ENCODE peak calls at places on chromosomes 1 and 21, in eight cellular contexts. M, L, P, I, S, Q, Z and H are unnamed samples.

GRCh38 chr1:157045251-157046218 is at the start of gene ARHGEF11:
- DNase-seq in L (peak), Q (peak), Z (peak), I (peak), S (no peak), M (peak), P (peak), H (peak)

GRCh38 chr21:44049606-44050005 is 37.5 kb downstream of the TRAPPC10 start:
- DNase-seq in M (no peak), L (no peak), P (no peak), I (no peak), Q (no peak), Z (no peak), S (no peak), H (no peak)

GRCh38 chr1:208499601-208500000 is 255.4 kb upstream of the PLXNA2 start:
- DNase-seq in Z (no peak), L (no peak), S (no peak), I (no peak), M (no peak), P (no peak), Q (no peak), H (no peak)

GRCh38 chr1:214720561-214720960 is 117.6 kb downstream of the CENPF start:
- DNase-seq in S (no peak), P (no peak), M (no peak), Z (no peak), L (no peak), Q (no peak), I (no peak), H (no peak)

GRCh38 chr1:199550384-199551067 is 477.0 kb upstream of the NR5A2 start:
- DNase-seq in Z (no peak), L (no peak), P (no peak), S (no peak), Q (no peak), I (peak), M (no peak), H (no peak)

GRCh38 chr1:50659107-50659628 is 235.9 kb upstream of the DMRTA2 start:
- DNase-seq in Q (no peak), L (no peak), I (no peak), P (no peak), Z (no peak), M (no peak), S (no peak), H (no peak)

GRCh38 chr1:12587981-12588620 is 29.9 kb downstream of the DHRS3 start:
- DNase-seq in S (no peak), Q (no peak), M (no peak), P (no peak), Z (no peak), L (no peak), I (no peak), H (no peak)

GRCh38 chr1:156692409-156692957 is 12.9 kb downstream of the CRABP2 start:
- DNase-seq in P (no peak), M (no peak), I (no peak), Q (no peak), Z (no peak), S (no peak), L (no peak), H (no peak)

GRCh38 chr21:37532868-37533780 is 166.6 kb downstream of the DYRK1A start:
- DNase-seq in L (no peak), I (no peak), Z (no peak), P (no peak), M (peak), Q (no peak), S (peak), H (no peak)

GRCh38 chr1:60388092-60388987 is 314.8 kb upstream of the C1orf87 start:
- DNase-seq in Q (no peak), L (no peak), S (no peak), Z (peak), M (peak), I (no peak), P (peak), H (no peak)

GRCh38 chr1:48442864-48443619 is 29.0 kb downstream of the SPATA6 start:
- DNase-seq in I (no peak), M (no peak), Q (no peak), Z (no peak), S (no peak), L (no peak), P (no peak), H (no peak)

GRCh38 chr1:175373786-175374623 is 181.4 kb upstream of the KIAA0040 start:
- DNase-seq in P (peak), L (no peak), Z (no peak), S (no peak), I (no peak), Q (peak), M (no peak), H (no peak)

GRCh38 chr1:46532498-46533178 is 18.8 kb downstream of the KNCN start:
- DNase-seq in I (peak), S (peak), L (peak), M (peak), Q (peak), Z (peak), P (no peak), H (peak)

GRCh38 chr1:20048563-20048962 is 21.4 kb upstream of the PLA2G5 start:
- DNase-seq in Q (no peak), P (no peak), L (no peak), M (no peak), Z (no peak), I (no peak), S (no peak), H (no peak)

GRCh38 chr1:1264868-1265272 is 8.8 kb downstream of the UBE2J2 start:
- DNase-seq in P (no peak), Q (no peak), S (no peak), Z (no peak), I (peak), L (no peak), M (peak), H (no peak)

GRCh38 chr21:41761211-41762181 is 5.4 kb downstream of the RIPK4 start:
- DNase-seq in S (no peak), M (no peak), Q (no peak), P (no peak), I (no peak), L (no peak), Z (peak), H (no peak)

GRCh38 chr1:88801575-88802208 is 89.7 kb downstream of the GTF2B start:
- DNase-seq in L (no peak), P (no peak), Q (no peak), M (peak), Z (no peak), S (no peak), I (peak), H (no peak)

GRCh38 chr1:17400725-17401341 is 28.8 kb downstream of the PADI6 start:
- DNase-seq in L (no peak), I (no peak), Q (no peak), S (no peak), P (no peak), Z (no peak), M (no peak), H (no peak)

GRCh38 chr1:234963180-234963903 is 165.3 kb downstream of the TOMM20 start:
- DNase-seq in M (peak), P (no peak), S (peak), L (peak), Q (peak), I (peak), Z (no peak), H (no peak)

GRCh38 chr1:18234790-18235242 is 127.2 kb downstream of the IGSF21 start:
- DNase-seq in L (no peak), I (peak), M (peak), P (peak), Q (no peak), Z (peak), S (no peak), H (peak)

GRCh38 chr1:8889925-8890785 is 11.7 kb upstream of the ENO1 start:
- DNase-seq in M (peak), L (peak), Q (no peak), I (peak), Z (peak), S (no peak), P (peak), H (peak)

GRCh38 chr1:164320780-164321683 is 238.0 kb upstream of the PBX1 start:
- DNase-seq in I (peak), S (no peak), Q (no peak), L (no peak), M (peak), Z (no peak), P (peak), H (peak)

GRCh38 chr1:53593758-53594380 is 134.7 kb downstream of the DMRTB1 start:
- DNase-seq in Q (no peak), I (no peak), L (peak), S (no peak), Z (no peak), P (peak), M (no peak), H (no peak)